ENCODE peak calls at places on chromosomes 7 and 10, in seven cellular contexts. T is stomach, I is IMR-90, W is sigmoid colon, B is HCT116, R is suprapubic skin, A is upper lobe of left lung. Q is an unnamed sample. For H3K4me1, the result is how much of the 10 kb centered on the place peaks cover.

GRCh38 chr10:82986216-82986615 is 1111.2 kb downstream of the NRG3 start:
- DNase-seq in I (no peak), W (no peak), R (no peak), T (no peak), A (no peak), B (no peak), Q (no peak)

GRCh38 chr7:44629825-44630580 is 23.6 kb downstream of the OGDH start:
- DNase-seq in W (no peak), T (no peak), A (no peak), R (no peak), B (no peak), I (no peak), Q (no peak)

GRCh38 chr10:113947138-113948011 is 92.9 kb downstream of the NHLRC2 start:
- DNase-seq in R (no peak), T (peak), I (no peak), A (peak), B (no peak), W (no peak), Q (no peak)

GRCh38 chr7:75623390-75624133 is 115.2 kb downstream of the HIP1 start:
- DNase-seq in T (no peak), A (no peak), B (no peak), R (no peak), I (peak), W (no peak), Q (no peak)

GRCh38 chr7:69531050-69531449 is 67.2 kb upstream of the AUTS2 start:
- DNase-seq in B (no peak), I (no peak), T (no peak), W (no peak), A (no peak), R (no peak), Q (no peak)

GRCh38 chr7:95921543-95921942 is 149.2 kb downstream of the DYNC1I1 start:
- DNase-seq in R (no peak), A (no peak), T (no peak), I (no peak), W (no peak), B (no peak), Q (no peak)

GRCh38 chr7:123184271-123184670 is 15.5 kb downstream of the SLC13A1 start:
- DNase-seq in B (no peak), R (no peak), T (no peak), I (no peak), W (no peak), A (no peak), Q (no peak)

GRCh38 chr10:1498746-1499343 is 238.5 kb downstream of the ADARB2 start:
- DNase-seq in B (peak), A (no peak), T (no peak), R (no peak), W (no peak), I (no peak), Q (no peak)

GRCh38 chr7:127769696-127770400 is 117.9 kb downstream of the SND1 start:
- DNase-seq in A (no peak), R (no peak), I (peak), B (no peak), T (no peak), W (no peak), Q (no peak)

GRCh38 chr10:1378473-1378872 is 322.3 kb downstream of the WDR37 start:
- DNase-seq in A (no peak), B (no peak), W (no peak), T (peak), I (no peak), R (no peak), Q (no peak)

GRCh38 chr10:77289790-77290189 is 347.8 kb downstream of the KCNMA1 start:
- DNase-seq in R (no peak), T (no peak), B (no peak), I (no peak), W (no peak), A (no peak), Q (no peak)

GRCh38 chr10:52353960-52354394 is 39.9 kb downstream of the DKK1 start:
- DNase-seq in B (no peak), A (no peak), W (no peak), R (no peak), I (peak), T (no peak), Q (no peak)

GRCh38 chr10:77637474-77637985 is at the start of gene KCNMA1:
- DNase-seq in B (no peak), I (no peak), A (peak), R (no peak), W (peak), T (no peak), Q (no peak)

GRCh38 chr7:5677538-5678294 is 103.7 kb downstream of the RNF216 start:
- DNase-seq in B (peak), R (peak), I (peak), T (peak), W (peak), A (no peak), Q (no peak)

GRCh38 chr7:5396542-5396941 is 27.1 kb downstream of the TNRC18 start:
- DNase-seq in W (peak), A (no peak), T (peak), I (no peak), R (no peak), B (peak), Q (no peak)

DNA sequence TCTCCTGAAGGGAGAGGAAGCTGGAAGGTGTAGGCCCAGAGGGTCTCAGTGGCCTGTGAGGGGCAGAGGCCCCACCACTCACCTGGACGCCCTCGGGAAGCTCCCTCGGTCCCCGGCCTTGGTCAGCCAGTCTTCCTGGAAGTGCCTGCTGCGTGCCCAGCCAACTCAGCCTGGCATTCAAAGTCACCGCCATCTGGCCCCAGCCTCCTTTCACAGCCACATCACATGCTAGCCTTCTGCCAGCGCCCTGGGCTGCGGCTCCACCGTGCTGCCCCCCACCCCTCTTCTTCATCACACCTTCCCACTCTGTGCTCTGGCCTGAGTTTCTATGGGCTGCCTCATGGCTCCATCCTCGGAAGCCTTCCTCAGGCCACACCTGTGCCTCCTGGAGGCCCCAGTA is 98.0 kb downstream of the ZMIZ1 start:
- DNase-seq in A (no peak), R (no peak), I (no peak), W (no peak), T (no peak), B (no peak), Q (no peak)
- H3K4me1 ChIP-seq in A (under half), R (under half), I (under half), W (half or more), T (under half), B (under half), Q (under half)

DNA sequence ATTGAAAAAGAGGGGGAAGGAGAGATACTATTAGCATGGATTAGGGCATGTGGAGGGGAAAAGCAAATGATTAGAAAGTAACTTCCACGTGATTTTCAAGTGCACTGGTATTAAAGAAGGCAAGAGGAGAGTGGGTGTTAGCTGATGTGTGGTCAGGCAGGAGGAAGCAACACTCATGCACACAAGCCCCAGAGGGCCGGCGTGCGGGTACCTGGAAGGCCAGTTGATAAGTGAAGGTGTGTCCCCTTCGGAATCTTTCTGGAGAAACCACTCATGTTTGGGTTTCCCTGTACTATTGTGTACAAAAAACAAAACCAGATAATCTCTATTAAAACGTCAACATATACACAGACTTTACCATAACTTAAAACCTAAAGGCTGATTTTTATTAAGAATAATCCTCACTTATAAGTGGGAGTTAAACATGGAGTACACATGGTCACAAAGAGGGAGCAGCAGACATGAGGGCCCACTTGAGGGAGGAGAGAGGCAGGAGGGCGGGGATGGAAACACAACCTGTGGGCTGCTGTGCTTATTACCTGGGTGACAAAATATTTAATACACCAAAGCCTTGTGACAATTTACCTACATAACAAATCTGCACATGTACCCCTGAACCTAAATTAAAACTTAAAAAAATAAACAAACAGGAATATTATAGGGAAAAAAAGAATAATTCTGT is 98.9 kb downstream of the SVIL start:
- DNase-seq in B (no peak), T (peak), W (no peak), A (no peak), I (no peak), R (no peak), Q (no peak)
- H3K4me3 ChIP-seq in B (no peak), T (no peak), W (no peak), A (no peak), I (peak), R (no peak), Q (peak)

GRCh38 chr7:50356212-50356944 is 51.9 kb downstream of the IKZF1 start:
- DNase-seq in I (no peak), A (no peak), T (no peak), R (no peak), B (no peak), W (peak), Q (no peak)
- TF ChIP-seq POLR2A in I (no peak), A (no peak), T (no peak), R (no peak), B (no peak), W (no peak), Q (no peak)

GRCh38 chr10:49275896-49276295 is 23.1 kb upstream of the C10orf71 start:
- DNase-seq in W (no peak), B (no peak), I (no peak), A (no peak), R (no peak), T (no peak), Q (no peak)
- H3K4me1 ChIP-seq in W (under half), B (under half), I (under half), A (under half), R (under half), T (under half), Q (under half)